ENCODE peak calls at places on chromosomes 4 and X, in five cellular contexts. X, Y, V, Z and M are unnamed samples.

GRCh38 chr4:3869661-3870566 is 103.7 kb downstream of the ADRA2C start:
- DNase-seq in X (no peak), Y (no peak), V (no peak), Z (no peak), M (no peak)

GRCh38 chr4:187612211-187612780 is 383.3 kb upstream of the ZFP42 start:
- DNase-seq in X (no peak), Y (no peak), V (peak; percentile 22), Z (no peak), M (no peak)

GRCh38 chr4:115233600-115233999 is 120.2 kb upstream of the NDST4 start:
- DNase-seq in X (no peak), Y (no peak), V (no peak), Z (no peak), M (no peak)

GRCh38 chr4:131644619-131645018 is 1504.5 kb upstream of the PCDH10 start:
- DNase-seq in X (peak; percentile 49), Y (no peak), V (peak; percentile 2), Z (no peak), M (no peak)

GRCh38 chr4:23904639-23905061 is 14.8 kb upstream of the PPARGC1A start:
- DNase-seq in X (no peak), Y (no peak), V (no peak), Z (no peak), M (no peak)

GRCh38 chrX:110173192-110174175 is 144.4 kb downstream of the AMMECR1 start:
- DNase-seq in X (no peak), Y (no peak), V (peak; percentile 23), Z (no peak), M (no peak)

GRCh38 chr4:164748375-164748774 is 5.6 kb upstream of the SMIM31 start:
- DNase-seq in X (no peak), Y (no peak), V (peak; percentile 19), Z (peak; percentile 50), M (no peak)

GRCh38 chr4:20422398-20422797 is 170.7 kb downstream of the SLIT2 start:
- DNase-seq in X (peak; percentile 67), Y (no peak), V (peak; percentile 52), Z (peak; percentile 22), M (no peak)

GRCh38 chrX:132750312-132751042 is 208.0 kb downstream of the HS6ST2 start:
- DNase-seq in X (no peak), Y (no peak), V (no peak), Z (no peak), M (no peak)

GRCh38 chr4:16942491-16942890 is 44.0 kb upstream of the LDB2 start:
- DNase-seq in X (no peak), Y (no peak), V (no peak), Z (no peak), M (no peak)

GRCh38 chrX:37817176-37817575 is 30.2 kb downstream of the DYNLT3 start:
- DNase-seq in X (no peak), Y (no peak), V (no peak), Z (no peak), M (no peak)

GRCh38 chr4:181418491-181418890 is 824.7 kb upstream of the TENM3 start:
- DNase-seq in X (no peak), Y (no peak), V (no peak), Z (no peak), M (no peak)

GRCh38 chr4:36183232-36183631 is 61.1 kb downstream of the ARAP2 start:
- DNase-seq in X (no peak), Y (no peak), V (no peak), Z (no peak), M (no peak)

GRCh38 chr4:108053281-108053701 is 63.6 kb downstream of the HADH start:
- DNase-seq in X (no peak), Y (no peak), V (no peak), Z (peak; percentile 67), M (no peak)

GRCh38 chr4:165512464-165512863 is 133.7 kb downstream of the CPE start:
- DNase-seq in X (no peak), Y (no peak), V (no peak), Z (no peak), M (no peak)

GRCh38 chrX:19593684-19594083 is 78.4 kb upstream of the MAP3K15 start:
- DNase-seq in X (no peak), Y (no peak), V (peak; percentile 48), Z (no peak), M (no peak)

GRCh38 chr4:18664051-18664450 is 642.5 kb upstream of the LCORL start:
- DNase-seq in X (no peak), Y (no peak), V (no peak), Z (no peak), M (no peak)

GRCh38 chr4:151604238-151604637 is 156.6 kb downstream of the GATB start:
- DNase-seq in X (no peak), Y (no peak), V (peak; percentile 32), Z (peak; percentile 16), M (no peak)

GRCh38 chr4:120855307-120856001 is 67.1 kb downstream of the PRDM5 start:
- DNase-seq in X (no peak), Y (no peak), V (no peak), Z (peak; percentile 14), M (no peak)

GRCh38 chr4:186936496-186937375 is 213.1 kb upstream of the FAT1 start:
- DNase-seq in X (no peak), Y (no peak), V (peak; percentile 88), Z (no peak), M (no peak)

GRCh38 chr4:139969635-139970266 is 184.2 kb downstream of the MAML3 start:
- DNase-seq in X (no peak), Y (no peak), V (no peak), Z (no peak), M (no peak)

GRCh38 chr4:5718411-5718810 is 7.4 kb downstream of the EVC start:
- DNase-seq in X (no peak), Y (no peak), V (no peak), Z (no peak), M (no peak)

GRCh38 chr4:189002475-189002874 is 863.2 kb downstream of the TRIML1 start:
- DNase-seq in X (no peak), Y (no peak), V (no peak), Z (no peak), M (no peak)

GRCh38 chr4:80017125-80017854 is 55.7 kb downstream of the ANTXR2 start:
- DNase-seq in X (no peak), Y (no peak), V (peak; percentile 96), Z (no peak), M (no peak)

GRCh38 chrX:10038585-10038984 is 71.4 kb downstream of the CLDN34 start:
- DNase-seq in X (no peak), Y (no peak), V (no peak), Z (no peak), M (no peak)
- TF ChIP-seq CTCF in X (no peak), Y (no peak), V (no peak), Z (no peak), M (no peak)

GRCh38 chr4:169009281-169010124 is 552 bp downstream of the CBR4 start:
- DNase-seq in X (peak; percentile 72), Y (peak; percentile 80), V (peak; percentile 53), Z (no peak), M (peak; percentile 57)

GRCh38 chr4:169010125-169011023 is at the start of gene CBR4:
- DNase-seq in X (peak; percentile 88), Y (peak; percentile 98), V (peak; percentile 99), Z (peak; percentile 86), M (peak; percentile 86)

GRCh38 chr4:169008478-169008877 is 1.6 kb downstream of the CBR4 start:
- DNase-seq in X (no peak), Y (no peak), V (no peak), Z (no peak), M (no peak)

GRCh38 chr4:169000315-169000714 is 9.7 kb downstream of the CBR4 start:
- DNase-seq in X (no peak), Y (no peak), V (no peak), Z (no peak), M (no peak)

GRCh38 chr4:169005453-169006099 is 4.5 kb downstream of the CBR4 start:
- DNase-seq in X (no peak), Y (no peak), V (peak; percentile 35), Z (no peak), M (no peak)
- TF ChIP-seq CTCF in X (no peak), Y (peak; percentile 14), V (peak; percentile 59), Z (no peak), M (no peak)

DNA sequence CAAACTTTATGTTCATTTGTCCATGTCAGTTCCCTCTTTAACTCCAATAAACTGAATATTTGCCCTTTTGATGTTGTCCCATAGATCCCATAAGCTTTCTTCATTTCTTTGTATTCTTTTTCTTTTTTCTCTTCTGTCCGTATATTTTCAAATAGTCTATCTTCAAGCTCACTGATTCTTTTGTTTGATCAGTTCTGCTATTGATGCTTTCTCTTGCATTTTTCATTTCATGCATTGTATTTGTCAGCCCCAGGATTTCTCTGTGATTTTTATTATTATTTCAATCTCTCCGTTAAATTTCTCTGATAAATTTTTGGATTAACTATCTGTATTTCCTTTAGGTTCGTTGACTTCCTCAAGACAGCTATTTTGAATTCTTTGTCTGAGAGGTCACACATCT is 272.9 kb upstream of the GALNT7 start:
- DNase-seq in X (no peak), Y (no peak), V (no peak), Z (no peak), M (no peak)
- TF ChIP-seq CTCF in X (no peak), Y (no peak), V (no peak), Z (no peak), M (no peak)

GRCh38 chrX:44203791-44204190 is 139.7 kb downstream of the EFHC2 start:
- DNase-seq in X (no peak), Y (no peak), V (no peak), Z (no peak), M (no peak)
- TF ChIP-seq CTCF in X (peak; percentile 41), Y (no peak), V (no peak), Z (no peak), M (no peak)

GRCh38 chr4:8168832-8169598 is 10.4 kb upstream of the ABLIM2 start:
- DNase-seq in X (no peak), Y (no peak), V (no peak), Z (no peak), M (no peak)

GRCh38 chr4:8167291-8167690 is 8.7 kb upstream of the ABLIM2 start:
- DNase-seq in X (no peak), Y (no peak), V (no peak), Z (no peak), M (no peak)

GRCh38 chr4:8169763-8170162 is 11.2 kb upstream of the ABLIM2 start:
- DNase-seq in X (no peak), Y (no peak), V (no peak), Z (no peak), M (no peak)

GRCh38 chr4:8167815-8168214 is 9.2 kb upstream of the ABLIM2 start:
- DNase-seq in X (no peak), Y (no peak), V (no peak), Z (no peak), M (no peak)

GRCh38 chr4:8168232-8168631 is 9.6 kb upstream of the ABLIM2 start:
- DNase-seq in X (no peak), Y (no peak), V (no peak), Z (no peak), M (no peak)
- TF ChIP-seq CTCF in X (no peak), Y (no peak), V (peak; percentile 17), Z (peak; percentile 29), M (no peak)